ENCODE peak calls at places on chromosomes 16 and 17, in four cellular contexts. One of them, this sample, is unnamed.

GRCh38 chr17:35790826-35791225 is 4.6 kb downstream of the MMP28 start:
- DNase-seq in IMR-90: no peak
- DNase-seq in mesendoderm: no peak
- DNase-seq in H9: no peak
- DNase-seq in this sample: no peak

GRCh38 chr17:18142417-18142816 is 33.9 kb downstream of the MYO15A start:
- DNase-seq in mesendoderm: no peak
- DNase-seq in IMR-90: no peak
- DNase-seq in H9: no peak
- DNase-seq in this sample: no peak

GRCh38 chr17:61981323-61981722 is 53.5 kb upstream of the INTS2 start:
- DNase-seq in IMR-90: peak
- DNase-seq in mesendoderm: peak
- DNase-seq in H9: no peak
- DNase-seq in this sample: no peak

GRCh38 chr16:17375388-17376304 is 95.1 kb downstream of the XYLT1 start:
- DNase-seq in H9: no peak
- DNase-seq in mesendoderm: no peak
- DNase-seq in IMR-90: no peak
- DNase-seq in this sample: no peak

GRCh38 chr17:58316260-58316960 is 12.2 kb downstream of the TSPOAP1 start:
- DNase-seq in IMR-90: no peak
- DNase-seq in H9: peak
- DNase-seq in mesendoderm: no peak
- DNase-seq in this sample: no peak

GRCh38 chr17:10368561-10368960 is 4.2 kb downstream of the MYH13 start:
- DNase-seq in H9: no peak
- DNase-seq in IMR-90: no peak
- DNase-seq in mesendoderm: no peak
- DNase-seq in this sample: no peak

GRCh38 chr17:57518587-57519118 is 226.4 kb downstream of the CCDC182 start:
- DNase-seq in mesendoderm: peak
- DNase-seq in IMR-90: no peak
- DNase-seq in H9: no peak
- DNase-seq in this sample: no peak

GRCh38 chr16:15975172-15975571 is 25.8 kb downstream of the ABCC1 start:
- DNase-seq in mesendoderm: no peak
- DNase-seq in IMR-90: no peak
- DNase-seq in H9: no peak
- DNase-seq in this sample: no peak

GRCh38 chr16:1929105-1929504 is 10.9 kb upstream of the HS3ST6 start:
- DNase-seq in IMR-90: no peak
- DNase-seq in mesendoderm: no peak
- DNase-seq in H9: no peak
- DNase-seq in this sample: no peak

GRCh38 chr16:55133654-55134053 is 190.3 kb upstream of the IRX6 start:
- DNase-seq in mesendoderm: peak
- DNase-seq in IMR-90: no peak
- DNase-seq in H9: peak
- DNase-seq in this sample: no peak

GRCh38 chr17:57911021-57911420 is 44.2 kb downstream of the CUEDC1 start:
- DNase-seq in H9: no peak
- DNase-seq in mesendoderm: no peak
- DNase-seq in IMR-90: no peak
- DNase-seq in this sample: no peak

GRCh38 chr16:89519881-89520280 is 11.7 kb downstream of the SPG7 start:
- DNase-seq in H9: no peak
- DNase-seq in IMR-90: no peak
- DNase-seq in mesendoderm: no peak
- DNase-seq in this sample: no peak
- H3K4ac ChIP-seq in H9: no peak
- H3K4ac ChIP-seq in IMR-90: no peak
- H3K4ac ChIP-seq in mesendoderm: no peak
- H3K4ac ChIP-seq in this sample: no peak

GRCh38 chr16:590875-591200 is 972 bp downstream of the RAB40C start:
- DNase-seq in mesendoderm: no peak
- DNase-seq in H9: no peak
- DNase-seq in IMR-90: no peak
- DNase-seq in this sample: no peak

GRCh38 chr16:590165-590874 is 454 bp downstream of the RAB40C start:
- DNase-seq in mesendoderm: no peak
- DNase-seq in IMR-90: peak
- DNase-seq in H9: no peak
- DNase-seq in this sample: no peak

GRCh38 chr16:588639-588888 is 1.3 kb upstream of the RAB40C start:
- DNase-seq in mesendoderm: peak
- DNase-seq in IMR-90: peak
- DNase-seq in H9: no peak
- DNase-seq in this sample: no peak

GRCh38 chr16:589658-590159 is at the start of gene RAB40C:
- DNase-seq in H9: peak
- DNase-seq in mesendoderm: peak
- DNase-seq in IMR-90: peak
- DNase-seq in this sample: peak

GRCh38 chr16:588889-589657 is 793 bp upstream of the RAB40C start:
- DNase-seq in H9: peak
- DNase-seq in mesendoderm: peak
- DNase-seq in IMR-90: peak
- DNase-seq in this sample: peak
- H3K4ac ChIP-seq in H9: no peak
- H3K4ac ChIP-seq in mesendoderm: peak
- H3K4ac ChIP-seq in IMR-90: peak
- H3K4ac ChIP-seq in this sample: peak

DNA sequence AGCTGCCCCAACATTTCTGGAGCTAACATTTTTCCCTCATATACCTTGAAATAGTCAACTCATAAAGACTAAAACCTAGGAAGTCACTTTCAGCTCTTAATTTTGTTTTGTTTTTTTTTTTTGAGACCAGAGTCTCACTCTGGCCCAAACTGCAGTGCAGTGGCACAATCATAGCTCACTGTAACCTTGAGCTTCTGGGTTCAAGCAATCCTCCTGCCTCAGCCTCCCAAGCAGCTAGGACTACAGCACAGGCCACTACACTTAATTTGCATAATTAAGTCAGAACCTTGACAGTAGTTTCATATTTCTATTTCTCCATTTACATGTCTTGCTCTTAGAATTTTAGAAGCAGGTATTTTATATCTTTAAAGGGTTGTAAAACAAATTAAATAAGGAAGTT is 4.7 kb downstream of the AMFR start:
- DNase-seq in H9: no peak
- DNase-seq in mesendoderm: no peak
- DNase-seq in IMR-90: no peak
- DNase-seq in this sample: no peak
- H3K4ac ChIP-seq in H9: no peak
- H3K4ac ChIP-seq in mesendoderm: no peak
- H3K4ac ChIP-seq in IMR-90: no peak
- H3K4ac ChIP-seq in this sample: no peak

DNA sequence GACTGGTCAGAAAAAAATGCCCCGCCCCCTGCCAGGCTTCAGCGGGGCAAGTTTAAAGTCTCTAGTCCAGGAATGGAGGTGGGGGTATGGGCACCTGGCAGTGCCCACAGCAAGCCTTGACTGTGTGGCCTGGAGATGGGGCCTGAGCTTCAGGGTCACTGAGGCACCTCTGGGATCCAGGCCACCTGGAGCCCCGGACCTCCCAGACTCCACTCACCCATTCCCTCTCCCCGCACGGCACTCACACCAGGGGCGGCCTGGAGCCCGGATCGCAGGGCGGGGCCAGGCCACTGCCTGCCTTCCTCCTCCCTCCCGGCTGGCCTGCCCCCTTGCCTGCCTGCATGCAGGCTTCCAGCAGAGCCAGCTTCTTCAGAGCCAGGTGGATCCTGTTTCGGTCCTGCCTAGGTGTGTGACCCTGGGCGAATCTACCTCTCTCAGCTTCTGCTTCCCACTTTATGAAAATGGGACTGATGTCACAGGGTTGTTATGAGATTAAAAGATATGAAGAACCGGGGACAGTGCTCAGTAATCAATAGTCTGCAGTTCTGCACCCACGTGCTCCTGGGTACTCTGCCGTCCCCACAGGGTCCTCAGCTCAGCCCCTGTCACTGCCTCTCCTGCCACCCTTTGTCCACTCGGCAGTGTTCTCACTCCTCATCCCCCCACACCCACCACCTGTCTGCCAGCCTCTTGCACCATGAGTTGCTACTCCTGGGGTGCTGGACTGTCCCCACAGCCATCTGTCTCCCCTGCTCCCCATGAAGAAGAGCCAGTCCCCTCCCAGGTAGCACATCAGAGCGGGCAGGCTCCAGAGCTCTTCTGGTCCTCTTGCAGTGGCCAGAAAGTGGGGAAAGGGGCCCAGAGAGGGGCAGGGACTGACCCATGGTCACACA is 1.2 kb upstream of the TCAP start:
- DNase-seq in H9: peak
- DNase-seq in IMR-90: no peak
- DNase-seq in mesendoderm: peak
- DNase-seq in this sample: no peak
- H3K4ac ChIP-seq in H9: no peak
- H3K4ac ChIP-seq in IMR-90: no peak
- H3K4ac ChIP-seq in mesendoderm: no peak
- H3K4ac ChIP-seq in this sample: no peak

GRCh38 chr17:41968676-41969075 is 2.1 kb downstream of the CNP start:
- DNase-seq in IMR-90: no peak
- DNase-seq in mesendoderm: no peak
- DNase-seq in H9: no peak
- DNase-seq in this sample: no peak
- H3K4ac ChIP-seq in IMR-90: no peak
- H3K4ac ChIP-seq in mesendoderm: no peak
- H3K4ac ChIP-seq in H9: no peak
- H3K4ac ChIP-seq in this sample: no peak

DNA sequence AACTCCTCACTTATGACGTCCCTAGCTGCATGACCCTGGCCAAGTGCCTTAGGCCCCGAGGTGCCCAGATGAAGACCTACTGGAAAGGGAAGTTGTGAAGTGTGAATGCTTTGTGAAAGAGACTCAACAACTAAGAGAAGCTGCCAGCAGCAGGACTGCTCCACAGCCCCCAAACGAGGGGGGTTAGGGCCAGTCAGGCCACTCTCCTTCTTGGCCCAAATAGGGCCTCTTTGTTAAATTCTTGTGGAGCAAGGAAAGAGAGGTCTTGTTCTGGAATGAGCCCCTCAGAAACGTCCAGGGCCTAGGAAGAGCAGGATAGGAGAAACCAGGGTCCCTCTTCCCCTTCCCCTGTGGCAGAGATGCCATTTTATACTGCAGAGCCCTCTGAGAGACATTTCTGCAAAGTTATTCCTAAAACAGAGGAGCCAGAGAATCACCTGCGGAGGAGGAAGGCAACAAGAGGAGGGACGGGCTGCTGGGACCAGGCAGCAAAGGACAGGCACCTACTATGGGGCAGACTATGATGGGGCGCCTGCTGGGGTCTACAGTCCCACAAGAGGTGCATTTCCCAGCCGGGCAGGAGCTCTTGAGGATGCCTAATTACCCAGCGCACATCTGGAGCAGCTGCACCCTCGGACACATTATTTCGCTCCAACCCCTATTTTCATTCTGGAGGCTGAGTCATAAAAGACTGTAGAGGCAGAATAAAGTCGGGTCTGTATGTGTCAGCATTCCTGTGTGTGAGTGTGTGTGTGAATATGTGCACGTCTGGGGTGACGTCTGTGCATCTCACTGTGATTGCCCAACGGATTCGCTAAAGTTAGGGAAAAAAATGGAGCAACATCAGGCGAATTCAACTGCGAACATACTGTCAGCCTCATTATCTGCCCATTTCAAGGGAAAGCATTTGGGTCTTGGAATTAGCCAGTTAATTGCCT is 11.4 kb upstream of the HOXB9 start:
- DNase-seq in H9: no peak
- DNase-seq in mesendoderm: no peak
- DNase-seq in IMR-90: peak
- DNase-seq in this sample: no peak
- H3K4ac ChIP-seq in H9: no peak
- H3K4ac ChIP-seq in mesendoderm: no peak
- H3K4ac ChIP-seq in IMR-90: no peak
- H3K4ac ChIP-seq in this sample: no peak

GRCh38 chr16:30605148-30605547 is 5.0 kb downstream of the ZNF689 start:
- DNase-seq in mesendoderm: no peak
- DNase-seq in H9: no peak
- DNase-seq in IMR-90: no peak
- DNase-seq in this sample: no peak
- H3K4ac ChIP-seq in mesendoderm: no peak
- H3K4ac ChIP-seq in H9: no peak
- H3K4ac ChIP-seq in IMR-90: no peak
- H3K4ac ChIP-seq in this sample: no peak